ENCODE peak calls at places on chromosomes 2 and 18, in five cellular contexts. Q is NCI-H1092 treated with DMSO at 0.1 percent for 48 hours, X is hypothalamus, U is osteocyte, L is right atrium auricular region. N is an unnamed sample.

GRCh38 chr2:58070765-58071164 is 24.2 kb downstream of the VRK2 start:
- DNase-seq in Q (no peak), X (no peak), U (no peak), L (no peak), N (no peak)

GRCh38 chr18:48950536-48951447 is at the start of gene SMAD7:
- DNase-seq in Q (peak), X (no peak), U (no peak), L (no peak), N (peak)

GRCh38 chr2:9753665-9754531 is 89.4 kb upstream of the TAF1B start:
- DNase-seq in Q (no peak), X (no peak), U (no peak), L (no peak), N (peak)

GRCh38 chr2:135258193-135258592 is 206.1 kb downstream of the RAB3GAP1 start:
- DNase-seq in Q (no peak), X (no peak), U (no peak), L (no peak), N (peak)

GRCh38 chr18:55593888-55594287 is 5.9 kb upstream of the TCF4 start:
- DNase-seq in Q (no peak), X (no peak), U (no peak), L (no peak), N (no peak)

GRCh38 chr18:23811176-23811575 is 121.9 kb downstream of the LAMA3 start:
- DNase-seq in Q (no peak), X (no peak), U (no peak), L (no peak), N (no peak)

GRCh38 chr18:23169683-23170082 is 34.4 kb downstream of the CABLES1 start:
- DNase-seq in Q (no peak), X (no peak), U (no peak), L (no peak), N (no peak)

GRCh38 chr2:44598330-44598729 is 236.6 kb downstream of the CAMKMT start:
- DNase-seq in Q (no peak), X (no peak), U (no peak), L (no peak), N (no peak)

GRCh38 chr2:70173520-70173919 is 17.3 kb downstream of the C2orf42 start:
- DNase-seq in Q (no peak), X (no peak), U (no peak), L (no peak), N (no peak)

GRCh38 chr2:218882866-218883366 is 2.3 kb downstream of the WNT10A start:
- DNase-seq in Q (no peak), X (no peak), U (no peak), L (no peak), N (no peak)

GRCh38 chr2:60821587-60822302 is 59.6 kb upstream of the REL start:
- DNase-seq in Q (no peak), X (no peak), U (no peak), L (no peak), N (no peak)

GRCh38 chr2:43407826-43408783 is 181.7 kb upstream of the ZFP36L2 start:
- DNase-seq in Q (no peak), X (no peak), U (no peak), L (no peak), N (no peak)

GRCh38 chr2:126885701-126886121 is 13.0 kb upstream of the TEX51 start:
- DNase-seq in Q (no peak), X (no peak), U (peak), L (no peak), N (no peak)

GRCh38 chr2:217260441-217261080 is 400.7 kb upstream of the TNP1 start:
- DNase-seq in Q (no peak), X (no peak), U (no peak), L (no peak), N (no peak)

N was measured in NCI-H146.